ENCODE peak calls at places on chromosomes 1 and 21, in eight cellular contexts. E, D, B, J, H, Q, C and G are unnamed samples.

GRCh38 chr21:41730399-41730798 is 36.5 kb downstream of the RIPK4 start:
- DNase-seq in H (no peak), J (no peak), D (no peak), E (no peak), Q (no peak), C (no peak), B (no peak), G (no peak)

GRCh38 chr1:74505133-74505532 is 7.3 kb downstream of the LRRC53 start:
- DNase-seq in D (no peak), Q (no peak), B (no peak), E (no peak), H (no peak), J (no peak), C (no peak), G (no peak)

GRCh38 chr1:63012339-63012738 is 228.4 kb downstream of the ATG4C start:
- DNase-seq in D (no peak), J (no peak), Q (no peak), E (no peak), B (no peak), C (no peak), H (no peak), G (no peak)

GRCh38 chr1:5514519-5515183 is 477.6 kb downstream of the NPHP4 start:
- DNase-seq in Q (no peak), H (peak), J (peak), C (peak), E (no peak), B (peak), D (peak), G (peak)

GRCh38 chr1:179061360-179062282 is 20.2 kb upstream of the TOR3A start:
- DNase-seq in B (no peak), E (no peak), D (no peak), J (no peak), C (no peak), Q (no peak), H (no peak), G (no peak)

GRCh38 chr1:35714921-35715567 is 3.6 kb downstream of the C1orf216 start:
- DNase-seq in Q (no peak), D (no peak), B (no peak), J (no peak), H (no peak), E (no peak), C (no peak), G (no peak)

GRCh38 chr1:85496881-85497582 is 32.1 kb upstream of the DDAH1 start:
- DNase-seq in C (no peak), Q (no peak), D (no peak), E (no peak), H (no peak), J (no peak), B (no peak), G (no peak)

GRCh38 chr1:212270564-212270963 is 14.6 kb upstream of the PPP2R5A start:
- DNase-seq in E (no peak), D (no peak), B (no peak), Q (no peak), H (no peak), J (no peak), C (no peak), G (no peak)

GRCh38 chr1:224245188-224245587 is 62.1 kb downstream of the DEGS1 start:
- DNase-seq in H (no peak), C (no peak), Q (peak), B (no peak), D (peak), E (no peak), J (no peak), G (peak)

GRCh38 chr1:54982739-54983138 is 2.3 kb downstream of the TMEM61 start:
- DNase-seq in B (no peak), J (no peak), H (no peak), Q (no peak), D (no peak), E (no peak), C (peak), G (no peak)

GRCh38 chr1:234763910-234764309 is 153.9 kb upstream of the IRF2BP2 start:
- DNase-seq in Q (no peak), E (no peak), H (no peak), J (no peak), D (no peak), B (no peak), C (no peak), G (no peak)

GRCh38 chr1:174284052-174284451 is 124.7 kb downstream of the RABGAP1L start:
- DNase-seq in H (no peak), Q (no peak), J (no peak), D (no peak), E (no peak), C (no peak), B (no peak), G (no peak)

GRCh38 chr1:163275222-163275621 is 46.5 kb upstream of the NUF2 start:
- DNase-seq in J (no peak), D (no peak), E (no peak), H (no peak), Q (no peak), C (no peak), B (no peak), G (peak)

GRCh38 chr1:116375165-116375883 is 2.3 kb downstream of the ATP1A1 start:
- DNase-seq in H (no peak), J (no peak), C (no peak), B (no peak), D (no peak), E (no peak), Q (no peak), G (peak)

GRCh38 chr1:111755321-111756123 is at the start of gene DDX20:
- DNase-seq in E (peak), C (peak), Q (peak), D (peak), J (peak), H (peak), B (peak), G (peak)

GRCh38 chr1:65791396-65791795 is 1.3 kb upstream of the PDE4B start:
- DNase-seq in D (no peak), H (no peak), J (no peak), C (no peak), E (no peak), Q (peak), B (no peak), G (peak)

GRCh38 chr1:203122159-203122558 is 5.4 kb upstream of the ADORA1 start:
- DNase-seq in C (no peak), B (no peak), Q (no peak), J (no peak), D (no peak), H (no peak), E (no peak), G (no peak)

GRCh38 chr1:209646558-209646957 is 5.7 kb downstream of the LAMB3 start:
- DNase-seq in E (no peak), H (no peak), D (no peak), Q (no peak), C (no peak), B (no peak), J (no peak), G (no peak)

GRCh38 chr1:64844175-64844574 is 99.3 kb downstream of the RAVER2 start:
- DNase-seq in Q (no peak), E (no peak), B (no peak), J (no peak), C (no peak), H (no peak), D (no peak), G (no peak)

GRCh38 chr21:39313042-39313456 is 383 bp downstream of the BRWD1 start:
- DNase-seq in D (peak), J (peak), E (no peak), H (peak), B (peak), Q (peak), C (no peak), G (no peak)

GRCh38 chr1:67803380-67804279 is 29.6 kb downstream of the GNG12 start:
- DNase-seq in E (no peak), C (no peak), B (no peak), J (no peak), H (no peak), D (no peak), Q (no peak), G (peak)

GRCh38 chr1:44641126-44642102 is 32.9 kb downstream of the TMEM53 start:
- DNase-seq in D (no peak), J (no peak), C (no peak), B (no peak), Q (no peak), E (no peak), H (no peak), G (peak)

GRCh38 chr1:154129392-154129970 is 25.4 kb downstream of the NUP210L start:
- DNase-seq in C (no peak), D (no peak), B (no peak), Q (no peak), J (no peak), H (no peak), E (no peak), G (no peak)

GRCh38 chr1:111205724-111206070 is 5.3 kb upstream of the DENND2D start:
- DNase-seq in H (no peak), D (no peak), Q (no peak), B (no peak), E (no peak), C (no peak), J (no peak), G (peak)

GRCh38 chr1:27605796-27606707 is 2.1 kb upstream of the AHDC1 start:
- DNase-seq in H (peak), C (peak), J (no peak), D (peak), E (no peak), B (peak), Q (no peak), G (peak)

GRCh38 chr1:158989424-158989823 is 20.3 kb upstream of the IFI16 start:
- DNase-seq in D (no peak), C (no peak), H (no peak), Q (no peak), J (no peak), E (no peak), B (no peak), G (no peak)

GRCh38 chr1:212678456-212679410 is 20.9 kb downstream of the BATF3 start:
- DNase-seq in Q (no peak), E (no peak), D (no peak), B (no peak), H (no peak), C (no peak), J (no peak), G (no peak)

GRCh38 chr1:115246526-115246925 is 91.5 kb downstream of the NGF start:
- DNase-seq in C (no peak), B (no peak), J (no peak), H (no peak), E (no peak), Q (no peak), D (no peak), G (no peak)

GRCh38 chr1:157025856-157026255 is 19.7 kb downstream of the ARHGEF11 start:
- DNase-seq in B (no peak), E (no peak), C (no peak), H (no peak), Q (no peak), J (no peak), D (no peak), G (peak)

GRCh38 chr1:9538669-9539164 is 548 bp upstream of the SLC25A33 start:
- DNase-seq in E (no peak), C (no peak), H (no peak), Q (no peak), J (no peak), D (no peak), B (no peak), G (no peak)